ENCODE peak calls at places on chromosomes 16 and 17, in ten cellular contexts. O is right atrium auricular region; L is heart left ventricle; B is lung; U is aorta; F is fibroblast of lung; R is CD4-positive, CD25-positive, alpha-beta regulatory T cell; N is SK-N-SH; X is endodermal cell; D is GM23338. T is an unnamed sample. For H3K27me3, the result is how much of the 10 kb centered on the place peaks cover.

GRCh38 chr17:68910256-68910705 is 44.9 kb downstream of the ABCA8 start:
- DNase-seq in X (peak), B (no peak), R (no peak), N (no peak), D (peak), L (no peak), F (peak), U (peak), O (no peak), T (no peak)

GRCh38 chr16:54346046-54346445 is 59.5 kb upstream of the IRX3 start:
- DNase-seq in X (no peak), D (no peak), B (no peak), L (no peak), O (no peak), N (no peak), U (no peak), F (no peak), R (no peak), T (no peak)

GRCh38 chr16:4792951-4793513 is 2.1 kb upstream of the SMIM22 start:
- DNase-seq in R (no peak), X (no peak), U (no peak), B (no peak), N (no peak), L (no peak), O (no peak), F (no peak), D (peak), T (no peak)

GRCh38 chr17:79797492-79798295 is 817 bp upstream of the CBX8 start:
- DNase-seq in D (no peak), L (peak), F (no peak), N (peak), X (peak), B (no peak), O (no peak), U (no peak), R (no peak), T (no peak)

GRCh38 chr17:40511667-40512221 is 10.3 kb upstream of the TNS4 start:
- DNase-seq in X (peak), R (no peak), B (no peak), F (no peak), L (no peak), U (no peak), N (no peak), D (no peak), O (no peak), T (no peak)

GRCh38 chr17:38350035-38350434 is 1.6 kb upstream of the SOCS7 start:
- DNase-seq in U (no peak), O (no peak), D (no peak), X (peak), B (no peak), R (no peak), L (no peak), F (no peak), N (no peak), T (no peak)

GRCh38 chr17:5241861-5242671 is 7.4 kb upstream of the SCIMP start:
- DNase-seq in O (no peak), B (no peak), D (no peak), U (no peak), F (no peak), N (no peak), X (no peak), R (peak), L (peak), T (no peak)

GRCh38 chr16:5444181-5444580 is 346.6 kb upstream of the EEF2KMT start:
- DNase-seq in L (no peak), F (no peak), X (no peak), R (no peak), B (no peak), D (no peak), U (no peak), N (no peak), O (no peak), T (no peak)

GRCh38 chr16:4947722-4948503 is 10.2 kb upstream of the SEC14L5 start:
- DNase-seq in L (no peak), B (no peak), N (no peak), O (no peak), U (peak), F (no peak), R (no peak), D (peak), X (peak), T (no peak)

GRCh38 chr17:2266045-2266864 is 37.3 kb downstream of the SMG6 start:
- DNase-seq in X (no peak), O (no peak), R (peak), F (no peak), D (no peak), N (no peak), L (no peak), B (peak), U (no peak), T (no peak)

GRCh38 chr17:14604920-14605599 is 304.2 kb downstream of the HS3ST3B1 start:
- DNase-seq in L (no peak), N (no peak), B (peak), R (no peak), D (no peak), X (no peak), F (no peak), U (peak), O (peak), T (no peak)

GRCh38 chr16:48335961-48336360 is 49.3 kb downstream of the SIAH1 start:
- DNase-seq in D (peak), N (no peak), B (no peak), O (no peak), F (peak), L (no peak), R (no peak), X (no peak), U (no peak), T (peak)

GRCh38 chr16:52603015-52603414 is 56.1 kb upstream of the TOX3 start:
- DNase-seq in X (no peak), D (no peak), U (no peak), B (no peak), F (no peak), L (no peak), O (no peak), R (no peak), N (no peak), T (no peak)

GRCh38 chr17:8837438-8838075 is 29.9 kb downstream of the PIK3R6 start:
- DNase-seq in N (no peak), F (no peak), O (peak), U (no peak), B (peak), L (no peak), R (no peak), X (peak), D (no peak), T (no peak)

GRCh38 chr17:64608571-64608981 is 53.5 kb downstream of the SMURF2 start:
- DNase-seq in O (no peak), R (no peak), L (no peak), D (no peak), F (peak), N (no peak), B (no peak), X (no peak), U (no peak), T (no peak)

GRCh38 chr16:66740010-66740409 is 11.4 kb downstream of the DYNC1LI2 start:
- DNase-seq in L (no peak), U (no peak), R (peak), B (no peak), X (peak), N (peak), D (peak), F (peak), O (no peak), T (no peak)

GRCh38 chr16:566475-567361 is at the start of gene NHLRC4:
- DNase-seq in N (peak), R (peak), X (peak), L (peak), F (peak), U (peak), B (peak), D (peak), O (peak), T (no peak)

GRCh38 chr16:569445-570254 is at the start of gene PIGQ:
- DNase-seq in R (peak), B (peak), D (peak), F (peak), N (peak), L (no peak), U (peak), X (peak), O (peak), T (no peak)

GRCh38 chr16:565420-566330 is 1.1 kb upstream of the NHLRC4 start:
- DNase-seq in F (peak), O (no peak), R (no peak), X (no peak), B (no peak), U (no peak), N (peak), D (no peak), L (no peak), T (no peak)

GRCh38 chr16:568401-569258 is 1.1 kb upstream of the PIGQ start:
- DNase-seq in O (no peak), U (no peak), X (no peak), F (no peak), D (no peak), L (no peak), N (no peak), B (no peak), R (no peak), T (no peak)

DNA sequence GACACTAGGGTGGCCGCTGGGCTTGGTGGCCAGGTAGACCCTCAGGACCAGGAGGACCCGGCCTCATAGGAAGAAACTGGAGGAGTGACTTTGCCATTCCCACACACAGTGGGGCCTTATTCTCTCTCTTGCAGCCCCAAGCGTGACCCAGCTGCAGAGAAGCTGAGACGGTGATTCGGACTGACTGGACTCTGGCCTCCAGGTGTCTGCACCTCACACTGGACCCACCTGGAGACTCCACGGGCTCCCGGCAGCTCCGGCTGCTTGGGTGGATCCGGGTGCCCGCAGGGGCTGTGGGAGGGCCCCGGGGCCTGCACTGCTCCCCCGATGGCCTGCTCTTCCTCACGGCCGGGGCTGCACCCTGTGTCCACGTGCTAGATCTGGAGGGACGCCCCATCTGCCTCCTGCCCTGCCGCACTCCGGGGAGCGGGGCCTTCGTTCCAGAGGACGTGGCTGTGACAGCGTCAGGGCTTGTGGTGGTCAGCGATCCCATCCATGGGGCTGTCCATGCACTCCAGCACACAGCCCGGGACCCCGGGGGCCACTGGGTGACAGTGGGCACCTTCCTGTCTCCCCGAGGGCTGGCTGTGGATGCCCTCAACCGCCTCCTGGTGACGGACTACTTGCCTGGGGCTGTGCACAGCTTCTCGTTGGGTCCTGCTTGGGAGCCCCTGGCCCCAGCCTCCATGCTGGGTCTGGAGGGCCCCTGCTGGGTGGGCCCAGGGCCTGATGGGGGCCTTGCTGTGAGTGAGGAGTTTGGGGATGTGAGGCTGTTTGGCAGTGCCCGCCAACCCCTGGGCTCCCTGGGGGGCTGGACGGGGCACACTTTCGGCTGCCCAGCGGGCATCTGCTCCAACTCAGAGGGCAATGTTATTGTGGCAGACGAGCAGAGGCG is 804 bp downstream of the NHLRC4 start:
- DNase-seq in B (no peak), L (no peak), N (no peak), X (no peak), O (no peak), R (no peak), U (no peak), D (no peak), F (no peak), T (no peak)
- H3K4me3 ChIP-seq in B (no peak), L (no peak), N (no peak), X (no peak), O (peak), R (peak), U (no peak), D (no peak), F (no peak), T (peak)

DNA sequence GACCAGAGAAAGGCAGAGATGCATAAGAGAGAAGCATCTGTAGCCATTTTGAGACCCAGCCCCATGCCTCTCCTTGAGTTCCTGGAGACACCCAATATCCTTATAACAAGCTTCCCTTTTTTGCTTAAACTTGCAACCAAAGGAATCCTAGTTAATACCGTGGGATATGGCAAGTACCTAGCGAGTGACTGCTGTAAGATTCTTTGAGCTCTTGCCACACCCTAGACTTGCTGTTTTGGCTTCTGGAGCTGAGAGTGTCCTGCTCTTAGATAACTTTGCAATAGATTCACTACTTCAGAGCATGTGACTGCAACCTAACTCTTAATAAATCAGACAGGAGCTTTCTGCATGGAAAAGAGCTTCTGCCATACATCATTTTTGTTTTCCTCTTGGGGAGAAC is 58.3 kb downstream of the AKAP1 start:
- DNase-seq in O (no peak), R (no peak), F (no peak), X (no peak), D (no peak), N (no peak), U (no peak), L (no peak), B (no peak), T (no peak)
- H3K27ac ChIP-seq in O (no peak), R (no peak), F (no peak), X (no peak), D (no peak), N (no peak), U (no peak), L (no peak), B (no peak), T (no peak)

DNA sequence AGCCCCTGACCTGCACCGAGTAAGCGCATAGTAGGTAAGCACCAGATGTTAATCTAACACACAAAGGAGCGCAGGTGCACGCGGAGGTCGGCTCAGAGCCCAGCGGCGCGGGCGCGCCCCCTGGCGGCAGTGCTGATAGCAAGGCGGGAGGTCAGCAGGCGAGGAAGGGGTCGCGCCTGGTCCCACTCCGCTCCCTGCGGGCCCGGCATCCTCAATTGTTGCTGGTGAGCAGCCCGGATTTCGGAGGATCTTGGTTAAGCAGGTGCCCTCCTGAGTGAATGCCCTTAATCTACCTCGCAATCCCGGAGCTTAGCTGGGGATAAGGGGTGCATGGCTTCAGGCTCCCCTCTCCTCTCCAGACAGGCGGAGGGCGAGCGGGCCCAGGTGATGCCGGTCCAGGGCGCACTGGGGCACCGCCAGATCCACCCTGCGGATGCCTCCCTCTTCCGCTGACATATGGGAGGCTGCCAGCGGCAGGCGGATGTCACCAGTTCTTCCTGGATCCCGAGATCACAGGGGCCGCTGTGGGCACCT is 4.0 kb upstream of the WNT3 start:
- DNase-seq in N (no peak), U (no peak), X (peak), O (no peak), R (no peak), L (no peak), F (no peak), D (peak), B (peak), T (no peak)
- H3K27me3 ChIP-seq in N (under half), U (under half), X (under half), O (under half), R (under half), L (half or more), F (under half), D (half or more), B (under half), T (half or more)

GRCh38 chr17:43908111-43908721 is 880 bp upstream of the MPP2 start:
- DNase-seq in F (peak), L (peak), U (peak), O (peak), D (peak), N (peak), X (peak), R (peak), B (peak), T (peak)
- H3K4me3 ChIP-seq in F (peak), L (peak), U (no peak), O (peak), D (peak), N (peak), X (peak), R (peak), B (no peak), T (no peak)

GRCh38 chr17:29442451-29442850 is 52.3 kb downstream of the TAOK1 start:
- DNase-seq in N (no peak), B (no peak), D (no peak), R (no peak), F (no peak), O (no peak), X (no peak), U (no peak), L (no peak), T (no peak)
- H3K27ac ChIP-seq in N (peak), B (no peak), D (no peak), R (no peak), F (no peak), O (no peak), X (no peak), U (no peak), L (no peak), T (no peak)

DNA sequence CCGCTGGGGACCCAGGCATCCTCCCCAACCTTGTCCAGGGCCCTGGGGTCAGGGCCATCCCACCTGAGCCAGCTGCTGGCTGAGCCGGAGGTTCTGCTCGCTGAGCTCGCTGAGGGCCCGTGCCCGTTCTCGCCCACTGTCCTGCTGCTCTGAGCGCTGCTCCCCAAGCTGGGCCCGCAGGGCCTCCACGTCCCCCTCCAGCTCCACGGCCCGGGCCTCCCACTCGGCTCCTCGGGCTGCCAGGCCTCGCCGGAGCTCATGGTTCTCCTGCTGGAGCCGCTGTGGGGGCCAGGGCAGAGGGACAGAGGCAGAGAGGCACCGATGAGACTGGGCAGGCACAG is 5.9 kb downstream of the BICDL2 start:
- DNase-seq in U (no peak), X (peak), N (no peak), F (no peak), B (no peak), O (no peak), D (no peak), R (no peak), L (no peak), T (no peak)
- H3K27me3 ChIP-seq in U (under half), X (under half), N (under half), F (under half), B (under half), O (under half), D (under half), R (under half), L (under half), T (half or more)

GRCh38 chr16:73048292-73049050 is 543 bp upstream of the ZFHX3 start:
- DNase-seq in U (peak), L (peak), O (no peak), B (peak), F (peak), N (peak), X (no peak), D (peak), R (no peak), T (no peak)
- H3K4me3 ChIP-seq in U (peak), L (peak), O (peak), B (peak), F (peak), N (peak), X (peak), D (peak), R (no peak), T (peak)

GRCh38 chr17:76104140-76104895 is 731 bp upstream of the EXOC7 start:
- DNase-seq in U (no peak), N (no peak), F (no peak), X (peak), R (no peak), B (no peak), D (peak), O (no peak), L (no peak), T (no peak)
- H3K27ac ChIP-seq in U (no peak), N (peak), F (peak), X (no peak), R (peak), B (peak), D (peak), O (peak), L (peak), T (peak)

T was measured in AG04450.